ENCODE peak calls at places on chromosomes 7 and 10, in ten cellular contexts. E is GM23338; I is AG20443; J is Kasumi-1; H is activated gamma-delta T cell treated with anti-CD3 and anti-CD28 coated beads, Interleukin-2, amount 50 U/mL, for 16 hours; Z is GM18507; N is NCI-H2107; K is EH; F is stimulated activated CD4-positive, alpha-beta T cell treated with anti-CD3 and anti-CD28 coated beads, Interleukin-2, amount 100 ng/mL, for 48 hours; M is substantia nigra. W is an unnamed sample.

GRCh38 chr7:75596727-75597614 is 104.9 kb downstream of the SPDYE5 start:
- DNase-seq in E (no peak), I (peak), J (no peak), H (no peak), Z (no peak), N (no peak), K (peak), F (peak), M (no peak), W (no peak)

GRCh38 chr7:48109848-48110663 is 21.0 kb downstream of the UPP1 start:
- DNase-seq in E (peak), I (peak), J (peak), H (peak), Z (peak), N (peak), K (peak), F (peak), M (peak), W (peak)

GRCh38 chr10:120426306-120426705 is 30.7 kb upstream of the PLPP4 start:
- DNase-seq in E (no peak), I (no peak), J (no peak), H (no peak), Z (no peak), N (no peak), K (peak), F (no peak), M (no peak), W (no peak)

GRCh38 chr10:27744478-27745379 is 890 bp downstream of the MKX start:
- DNase-seq in E (peak), I (peak), J (no peak), H (no peak), Z (no peak), N (no peak), K (peak), F (no peak), M (no peak), W (no peak)

GRCh38 chr10:76337641-76338040 is 906.2 kb downstream of the LRMDA start:
- DNase-seq in E (no peak), I (no peak), J (no peak), H (no peak), Z (no peak), N (no peak), K (peak), F (no peak), M (no peak), W (no peak)

GRCh38 chr7:139713835-139714162 is 64.0 kb downstream of the HIPK2 start:
- DNase-seq in E (no peak), I (no peak), J (no peak), H (no peak), Z (no peak), N (no peak), K (no peak), F (no peak), M (no peak), W (no peak)

GRCh38 chr7:78473011-78473410 is 674.4 kb downstream of the PHTF2 start:
- DNase-seq in E (no peak), I (peak), J (no peak), H (no peak), Z (no peak), N (no peak), K (peak), F (no peak), M (no peak), W (no peak)

GRCh38 chr10:60480865-60481563 is 91.3 kb upstream of the ANK3 start:
- DNase-seq in E (no peak), I (peak), J (no peak), H (no peak), Z (no peak), N (no peak), K (peak), F (no peak), M (peak), W (no peak)

GRCh38 chr7:45873355-45873754 is 473 bp upstream of the CCDC201 start:
- DNase-seq in E (peak), I (no peak), J (no peak), H (no peak), Z (no peak), N (no peak), K (no peak), F (no peak), M (no peak), W (no peak)

GRCh38 chr7:2273866-2274265 is 31.8 kb downstream of the NUDT1 start:
- DNase-seq in E (no peak), I (no peak), J (no peak), H (no peak), Z (no peak), N (no peak), K (no peak), F (no peak), M (no peak), W (no peak)

GRCh38 chr10:31133251-31133627 is 101.6 kb upstream of the ZNF438 start:
- DNase-seq in E (no peak), I (no peak), J (no peak), H (no peak), Z (no peak), N (no peak), K (no peak), F (no peak), M (no peak), W (no peak)

GRCh38 chr10:10996966-10997620 is 20.6 kb upstream of the CELF2 start:
- DNase-seq in E (no peak), I (peak), J (no peak), H (no peak), Z (no peak), N (no peak), K (no peak), F (no peak), M (no peak), W (no peak)

GRCh38 chr10:80542053-80542452 is 4.4 kb downstream of the SH2D4B start:
- DNase-seq in E (no peak), I (no peak), J (no peak), H (no peak), Z (no peak), N (no peak), K (peak), F (no peak), M (no peak), W (no peak)

GRCh38 chr10:42962120-42962901 is 114.6 kb upstream of the RET start:
- DNase-seq in E (no peak), I (peak), J (peak), H (no peak), Z (no peak), N (no peak), K (no peak), F (no peak), M (no peak), W (no peak)

GRCh38 chr10:116593139-116593740 is 2.5 kb downstream of the PNLIPRP1 start:
- DNase-seq in E (no peak), I (no peak), J (no peak), H (no peak), Z (no peak), N (no peak), K (no peak), F (no peak), M (no peak), W (no peak)

GRCh38 chr10:98041352-98042043 is 11.1 kb upstream of the CRTAC1 start:
- DNase-seq in E (peak), I (peak), J (peak), H (peak), Z (no peak), N (no peak), K (peak), F (peak), M (peak), W (peak)

GRCh38 chr7:16648551-16648950 is 2.6 kb downstream of the BZW2 start:
- DNase-seq in E (peak), I (no peak), J (no peak), H (no peak), Z (no peak), N (no peak), K (no peak), F (no peak), M (no peak), W (no peak)

GRCh38 chr7:117715784-117716445 is 157.3 kb downstream of the CTTNBP2 start:
- DNase-seq in E (peak), I (peak), J (peak), H (no peak), Z (peak), N (no peak), K (peak), F (no peak), M (no peak), W (no peak)

GRCh38 chr10:65793738-65794425 is 1132.0 kb upstream of the LRRTM3 start:
- DNase-seq in E (no peak), I (no peak), J (no peak), H (no peak), Z (no peak), N (no peak), K (no peak), F (no peak), M (no peak), W (no peak)

GRCh38 chr7:95628831-95629439 is 32.6 kb upstream of the PDK4 start:
- DNase-seq in E (no peak), I (no peak), J (no peak), H (no peak), Z (no peak), N (no peak), K (no peak), F (no peak), M (no peak), W (no peak)

GRCh38 chr7:30160329-30160728 is 25.5 kb downstream of the MTURN start:
- DNase-seq in E (no peak), I (no peak), J (no peak), H (no peak), Z (no peak), N (no peak), K (no peak), F (no peak), M (no peak), W (no peak)

GRCh38 chr10:33139191-33139646 is 181.2 kb upstream of the ITGB1 start:
- DNase-seq in E (no peak), I (no peak), J (no peak), H (peak), Z (no peak), N (no peak), K (no peak), F (peak), M (no peak), W (peak)

GRCh38 chr10:7512487-7512886 is 101.7 kb upstream of the SFMBT2 start:
- DNase-seq in E (peak), I (no peak), J (peak), H (no peak), Z (no peak), N (no peak), K (no peak), F (no peak), M (no peak), W (no peak)

W was measured in T-cell.